ENCODE peak calls at places on chromosomes 12 and 14, in six cellular contexts. L, V, Y, M, R and D are unnamed samples.

GRCh38 chr12:123433615-123434014 is 2.9 kb downstream of the RILPL2 start:
- DNase-seq in V (no peak), Y (no peak), M (no peak), R (no peak), L (no peak), D (no peak)

GRCh38 chr12:119461815-119462214 is 127.3 kb downstream of the CCDC60 start:
- DNase-seq in V (no peak), R (no peak), L (no peak), M (no peak), Y (no peak), D (no peak)

GRCh38 chr12:24709201-24709600 is 239.7 kb downstream of the BCAT1 start:
- DNase-seq in M (peak; percentile 41), L (no peak), Y (no peak), R (no peak), V (no peak), D (no peak)

GRCh38 chr14:104700224-104700623 is 10.8 kb downstream of the INF2 start:
- DNase-seq in L (no peak), Y (no peak), R (no peak), V (no peak), M (peak; percentile 35), D (no peak)

GRCh38 chr12:81330480-81330879 is 252.6 kb downstream of the ACSS3 start:
- DNase-seq in R (no peak), L (no peak), M (no peak), V (no peak), Y (no peak), D (no peak)

GRCh38 chr12:124947561-124948398 is 33.3 kb upstream of the UBC start:
- DNase-seq in V (no peak), R (no peak), Y (no peak), L (no peak), M (no peak), D (no peak)

GRCh38 chr14:106789318-106789717 is 1262.9 kb downstream of the TMEM121 start:
- DNase-seq in R (no peak), V (no peak), L (no peak), M (no peak), Y (no peak), D (no peak)

GRCh38 chr12:50246159-50246865 is 37.0 kb downstream of the LIMA1 start:
- DNase-seq in L (no peak), M (no peak), V (no peak), Y (no peak), R (no peak), D (no peak)

DNA sequence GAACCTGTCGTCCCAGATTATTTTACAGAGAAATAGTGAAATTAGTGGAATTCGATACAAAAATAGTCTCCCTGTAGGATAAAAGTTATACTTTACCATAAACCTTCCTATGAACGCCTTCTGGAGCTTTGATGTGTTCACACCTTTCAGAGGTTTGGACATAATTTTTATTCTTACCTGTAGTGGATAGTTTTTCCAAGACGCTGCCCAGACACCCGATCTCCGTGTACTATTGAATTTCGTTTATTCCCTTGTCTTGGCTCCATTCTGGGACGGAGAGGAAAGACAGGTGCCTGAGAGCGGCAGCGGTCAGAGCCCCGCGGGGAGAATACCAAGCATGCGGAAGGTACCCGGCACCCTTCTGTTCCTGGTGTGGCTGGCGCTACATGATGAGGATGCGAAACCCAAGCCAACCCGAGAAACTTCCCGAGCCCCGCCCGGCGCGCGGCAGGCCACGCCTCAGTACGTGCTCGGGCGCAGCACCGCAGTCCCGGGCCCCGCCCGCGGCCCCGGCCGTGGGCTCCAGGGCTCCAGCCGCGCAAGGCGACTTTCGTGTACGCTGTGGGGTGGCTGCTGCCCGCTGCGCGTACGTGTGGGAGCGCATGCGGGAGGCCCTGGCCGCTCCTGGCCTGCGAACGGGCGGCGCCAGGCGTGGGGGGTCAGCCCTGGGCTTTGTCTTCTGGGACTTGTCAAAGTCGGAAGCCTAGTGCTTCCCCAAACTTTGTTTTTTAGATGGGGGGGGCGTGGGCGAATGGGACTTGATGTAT is 11.3 kb upstream of the SNAPC1 start:
- DNase-seq in R (peak; percentile 83), V (peak; percentile 54), L (no peak), M (peak; percentile 80), Y (peak; percentile 53), D (peak; percentile 77)
- TF ChIP-seq POLR2A in R (peak; percentile 85), V (peak; percentile 92), L (no peak), M (peak; percentile 55), Y (no peak), D (peak; percentile 86)

GRCh38 chr12:72035625-72036024 is 97.0 kb downstream of the TPH2 start:
- DNase-seq in L (no peak), V (no peak), Y (peak; percentile 3), M (no peak), R (no peak), D (no peak)

GRCh38 chr12:72031066-72031465 is 92.4 kb downstream of the TPH2 start:
- DNase-seq in Y (no peak), M (peak; percentile 25), R (no peak), V (no peak), L (no peak), D (no peak)

GRCh38 chr12:72036393-72036792 is 97.7 kb downstream of the TPH2 start:
- DNase-seq in M (no peak), Y (no peak), L (no peak), V (no peak), R (no peak), D (no peak)
- TF ChIP-seq TAF1 in M (no peak), Y (no peak), L (no peak), V (no peak), R (no peak), D (no peak)

GRCh38 chr12:6200266-6201198 is at the start of gene CD9:
- DNase-seq in R (no peak), M (peak; percentile 87), Y (no peak), L (no peak), V (no peak), D (peak; percentile 36)
- TF ChIP-seq POLR2A in R (no peak), M (no peak), Y (no peak), L (no peak), V (no peak), D (no peak)

DNA sequence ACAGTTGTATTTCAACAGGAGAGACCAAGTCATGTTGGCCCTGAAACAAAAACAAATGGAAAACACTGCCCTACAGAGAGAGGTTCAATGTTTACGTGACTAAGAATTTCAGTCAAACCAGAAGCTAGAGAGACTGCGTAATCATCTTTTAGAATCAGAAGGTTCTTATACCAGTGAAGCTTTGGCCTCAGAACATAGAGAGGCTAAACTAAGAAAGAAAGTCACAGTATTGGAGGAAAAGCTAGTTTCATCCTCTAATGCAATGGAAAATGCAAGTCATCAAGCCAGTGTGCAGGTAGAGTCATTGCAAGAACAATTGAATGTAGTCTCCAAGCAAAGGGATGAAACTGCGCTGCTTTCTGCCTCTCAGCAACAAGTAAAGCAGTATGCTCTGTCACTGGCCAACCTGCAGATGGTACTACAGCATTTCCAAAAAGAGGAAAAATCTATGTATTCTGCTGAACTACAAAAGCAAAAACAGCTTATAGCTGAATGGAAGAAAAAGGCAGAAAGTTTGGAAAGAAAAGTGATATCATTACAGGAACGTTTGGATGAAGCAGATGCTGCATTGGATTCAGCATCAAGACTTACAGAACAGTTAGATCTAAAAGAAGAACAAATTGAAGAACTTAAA is 32.5 kb upstream of the NUAK1 start:
- DNase-seq in L (no peak), M (no peak), V (no peak), Y (no peak), R (no peak), D (no peak)
- TF ChIP-seq TAF1 in L (no peak), M (no peak), V (no peak), Y (no peak), R (no peak), D (no peak)

GRCh38 chr14:91214306-91214705 is 30.2 kb downstream of the GPR68 start:
- DNase-seq in Y (no peak), M (no peak), L (no peak), R (no peak), V (no peak), D (no peak)
- TF ChIP-seq POLR2A in Y (no peak), M (no peak), L (no peak), R (no peak), V (no peak), D (no peak)